ENCODE peak calls at places on chromosomes 5 and 9, in four cellular contexts. N is K562, V is HepG2, Q is GM12878. Y is an unnamed sample.

GRCh38 chr9:109182940-109183798 is 16.1 kb upstream of the FRRS1L start:
- DNase-seq in N (peak), Q (no peak), V (peak), Y (peak)

GRCh38 chr9:137457406-137458193 is 1.5 kb downstream of the NSMF start:
- DNase-seq in V (no peak), N (no peak), Q (no peak), Y (no peak)

GRCh38 chr9:97564291-97565175 is 63.1 kb downstream of the TMOD1 start:
- DNase-seq in Q (no peak), N (no peak), V (no peak), Y (peak)

GRCh38 chr9:133980864-133981588 is 11.1 kb downstream of the VAV2 start:
- DNase-seq in V (no peak), Q (no peak), N (no peak), Y (no peak)

GRCh38 chr5:103744159-103744558 is 181.6 kb upstream of the NUDT12 start:
- DNase-seq in N (no peak), Q (no peak), V (no peak), Y (peak)

GRCh38 chr5:132475531-132475930 is 15.0 kb downstream of the IRF1 start:
- DNase-seq in Q (no peak), N (no peak), V (peak), Y (no peak)

GRCh38 chr9:113349434-113350337 is at the start of gene BSPRY:
- DNase-seq in Q (no peak), N (peak), V (no peak), Y (no peak)

GRCh38 chr5:75363726-75364495 is 26.9 kb downstream of the HMGCR start:
- DNase-seq in V (no peak), Q (no peak), N (no peak), Y (no peak)

GRCh38 chr9:108634164-108634563 is 221.6 kb downstream of the ACTL7B start:
- DNase-seq in Q (no peak), V (no peak), N (no peak), Y (no peak)

GRCh38 chr9:1429328-1429727 is 379.2 kb downstream of the DMRT2 start:
- DNase-seq in N (no peak), Q (no peak), V (peak), Y (no peak)

GRCh38 chr9:15510789-15511575 is at the start of gene PSIP1:
- DNase-seq in Q (peak), V (peak), N (peak), Y (peak)

GRCh38 chr5:142433526-142434321 is 108.9 kb upstream of the SPRY4 start:
- DNase-seq in Q (no peak), V (peak), N (no peak), Y (peak)

GRCh38 chr5:103031607-103032006 is 88.3 kb downstream of the GIN1 start:
- DNase-seq in Q (no peak), N (no peak), V (no peak), Y (no peak)

GRCh38 chr5:108681079-108681921 is 66.4 kb upstream of the FER start:
- DNase-seq in Q (peak), V (peak), N (peak), Y (peak)

GRCh38 chr9:87667164-87667738 is 58.7 kb upstream of the CTSL start:
- DNase-seq in N (peak), Q (no peak), V (peak), Y (peak)

GRCh38 chr5:142746532-142746931 is 23.6 kb upstream of the ARHGAP26 start:
- DNase-seq in V (no peak), Q (no peak), N (no peak), Y (no peak)

GRCh38 chr5:93071710-93072109 is 509.3 kb downstream of the NR2F1-AS1 start:
- DNase-seq in V (no peak), N (no peak), Q (no peak), Y (no peak)

GRCh38 chr5:107570805-107571531 is 99.8 kb downstream of the EFNA5 start:
- DNase-seq in N (no peak), V (peak), Q (peak), Y (peak)

GRCh38 chr5:50846261-50846660 is 179.8 kb downstream of the PARP8 start:
- DNase-seq in Q (no peak), V (no peak), N (no peak), Y (no peak)

GRCh38 chr5:11346336-11346735 is 557.9 kb downstream of the CTNND2 start:
- DNase-seq in V (no peak), N (no peak), Q (no peak), Y (no peak)

GRCh38 chr9:96067551-96068076 is 192.1 kb downstream of the ERCC6L2 start:
- DNase-seq in V (no peak), N (no peak), Q (no peak), Y (no peak)

GRCh38 chr9:72583370-72583769 is 62.0 kb downstream of the TMC1 start:
- DNase-seq in V (no peak), N (no peak), Q (no peak), Y (peak)

GRCh38 chr5:41524174-41524573 is 13.8 kb upstream of the PLCXD3 start:
- DNase-seq in N (no peak), Q (no peak), V (no peak), Y (no peak)

GRCh38 chr5:68740204-68740910 is 353.5 kb upstream of the SLC30A5 start:
- DNase-seq in N (no peak), V (no peak), Q (peak), Y (no peak)

GRCh38 chr5:40240111-40240510 is 439.6 kb upstream of the PTGER4 start:
- DNase-seq in N (no peak), V (no peak), Q (no peak), Y (no peak)

GRCh38 chr5:175202461-175203065 is 241.4 kb downstream of the DRD1 start:
- DNase-seq in Q (no peak), V (no peak), N (no peak), Y (no peak)

GRCh38 chr5:145856285-145856818 is 16.5 kb downstream of the GRXCR2 start:
- DNase-seq in N (no peak), Q (no peak), V (peak), Y (peak)

GRCh38 chr5:96687812-96688453 is 25.8 kb downstream of the CAST start:
- DNase-seq in N (peak), Q (no peak), V (peak), Y (peak)

GRCh38 chr5:592158-592557 is 20.0 kb upstream of the CEP72 start:
- DNase-seq in N (no peak), Q (no peak), V (no peak), Y (no peak)

GRCh38 chr5:2750026-2750757 is 1.3 kb downstream of the IRX2 start:
- DNase-seq in Q (no peak), N (no peak), V (no peak), Y (no peak)

GRCh38 chr5:170795154-170795553 is 11.6 kb downstream of the GABRP start:
- DNase-seq in V (no peak), N (no peak), Q (no peak), Y (no peak)

GRCh38 chr5:57410374-57411320 is 72.0 kb downstream of the ACTBL2 start:
- DNase-seq in V (no peak), Q (no peak), N (no peak), Y (no peak)

GRCh38 chr9:96209407-96210031 is 92.5 kb downstream of the HSD17B3 start:
- DNase-seq in Q (no peak), N (no peak), V (no peak), Y (no peak)

GRCh38 chr9:127519301-127520166 is 68.2 kb downstream of the LRSAM1 start:
- DNase-seq in V (no peak), Q (peak), N (no peak), Y (peak)

GRCh38 chr9:93261281-93261680 is 77.3 kb downstream of the WNK2 start:
- DNase-seq in V (no peak), N (peak), Q (no peak), Y (no peak)

GRCh38 chr9:90805006-90805993 is 3.7 kb downstream of the SYK start:
- DNase-seq in N (no peak), V (no peak), Q (no peak), Y (no peak)

GRCh38 chr9:34642679-34643078 is 3.8 kb upstream of the GALT start:
- DNase-seq in N (no peak), V (no peak), Q (no peak), Y (no peak)

GRCh38 chr9:30732060-30732459 is 1652.4 kb upstream of the ACO1 start:
- DNase-seq in Q (no peak), V (peak), N (no peak), Y (no peak)

GRCh38 chr5:158899792-158900191 is 199.9 kb downstream of the EBF1 start:
- DNase-seq in N (no peak), V (no peak), Q (no peak), Y (no peak)

GRCh38 chr9:126724226-126724625 is 80.6 kb upstream of the ZBTB43 start:
- DNase-seq in N (no peak), V (no peak), Q (no peak), Y (no peak)

GRCh38 chr9:5321058-5321457 is 16.5 kb upstream of the RLN2 start:
- DNase-seq in Q (no peak), V (peak), N (no peak), Y (no peak)

GRCh38 chr9:5326187-5326586 is 13.5 kb downstream of the RLN1 start:
- DNase-seq in N (no peak), Q (no peak), V (no peak), Y (no peak)

GRCh38 chr9:5326893-5327548 is 12.7 kb downstream of the RLN1 start:
- DNase-seq in N (no peak), Q (no peak), V (peak), Y (no peak)
- TF ChIP-seq MYC in N (no peak), Q (no peak), V (no peak), Y (no peak)

DNA sequence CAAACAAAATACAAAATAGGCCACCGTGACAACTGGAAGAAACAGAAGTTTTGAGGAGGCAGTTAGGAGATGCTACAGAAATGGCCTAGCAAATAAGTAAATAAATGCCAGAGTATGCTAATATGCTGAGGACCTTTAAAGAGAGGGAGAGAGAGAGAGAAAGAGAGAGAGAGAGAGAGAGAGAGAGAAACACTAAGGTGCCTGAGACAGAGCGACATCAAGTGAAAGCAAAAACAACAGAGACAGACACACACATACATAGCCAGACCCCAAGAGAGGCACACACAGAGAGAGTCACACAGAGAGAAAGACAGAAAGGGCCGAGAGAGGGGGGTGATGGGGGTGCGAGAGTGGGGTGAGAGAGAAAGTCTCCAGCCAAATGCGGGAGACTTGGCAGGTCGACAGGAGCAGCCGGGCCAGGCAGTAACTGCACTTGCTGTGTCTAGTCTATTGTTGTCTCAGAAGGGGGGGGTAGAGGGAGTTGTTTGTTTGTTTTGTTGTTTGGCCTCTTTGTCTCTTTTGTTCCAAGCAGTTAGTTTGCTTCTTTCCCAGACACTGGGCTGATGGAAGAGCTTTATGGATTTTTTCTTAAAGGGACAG is 30.1 kb upstream of the NFIB start:
- DNase-seq in V (no peak), N (no peak), Q (no peak), Y (peak)
- H2AFZ ChIP-seq in V (no peak), N (no peak), Q (no peak), Y (peak)

GRCh38 chr9:114559830-114560520 is 27.6 kb upstream of the ATP6V1G1 start:
- DNase-seq in Q (no peak), N (no peak), V (peak), Y (no peak)

GRCh38 chr9:114560956-114561355 is 26.6 kb upstream of the ATP6V1G1 start:
- DNase-seq in V (no peak), Q (no peak), N (no peak), Y (no peak)

GRCh38 chr9:114558027-114558675 is 29.4 kb upstream of the ATP6V1G1 start:
- DNase-seq in Q (no peak), N (no peak), V (peak), Y (no peak)

GRCh38 chr9:114565204-114565603 is 22.4 kb upstream of the ATP6V1G1 start:
- DNase-seq in V (no peak), N (no peak), Q (no peak), Y (no peak)

GRCh38 chr9:114561771-114562170 is 25.8 kb upstream of the ATP6V1G1 start:
- DNase-seq in V (no peak), Q (no peak), N (no peak), Y (no peak)
- TF ChIP-seq MYC in V (no peak), Q (no peak), N (no peak), Y (no peak)

GRCh38 chr5:150209020-150209635 is 19.3 kb downstream of the SLC6A7 start:
- DNase-seq in Q (no peak), N (no peak), V (no peak), Y (no peak)
- H2AFZ ChIP-seq in Q (no peak), N (no peak), V (no peak), Y (no peak)

GRCh38 chr9:130707225-130707976 is 13.8 kb downstream of the EXOSC2 start:
- DNase-seq in V (peak), N (no peak), Q (no peak), Y (peak)
- TF ChIP-seq MYC in V (no peak), N (no peak), Q (no peak), Y (no peak)